ENCODE peak calls at places on chromosome 18, in four cellular contexts. A, Y, F and M are unnamed samples.

GRCh38 chr18:22913861-22914260 is 19.3 kb upstream of the RBBP8 start:
- DNase-seq in Y (peak), A (no peak), F (no peak), M (no peak)

GRCh38 chr18:28152354-28152753 is 24.6 kb downstream of the CDH2 start:
- DNase-seq in F (no peak), A (no peak), Y (no peak), M (no peak)

GRCh38 chr18:76256897-76257500 is 238.0 kb downstream of the ZNF516 start:
- DNase-seq in F (no peak), Y (no peak), A (peak), M (no peak)

GRCh38 chr18:46319793-46320192 is 215.6 kb downstream of the HAUS1 start:
- DNase-seq in A (no peak), F (no peak), Y (no peak), M (no peak)

GRCh38 chr18:30135938-30136337 is 906.6 kb downstream of the DSC3 start:
- DNase-seq in Y (no peak), A (no peak), F (no peak), M (no peak)

GRCh38 chr18:80145191-80145799 is 36.2 kb downstream of the ADNP2 start:
- DNase-seq in Y (no peak), F (no peak), A (peak), M (no peak)

GRCh38 chr18:77360315-77361186 is 110.9 kb downstream of the GALR1 start:
- DNase-seq in Y (no peak), A (no peak), F (no peak), M (no peak)

GRCh38 chr18:23650963-23651927 is 11.5 kb downstream of the ANKRD29 start:
- DNase-seq in F (no peak), A (peak), Y (no peak), M (no peak)

GRCh38 chr18:45386256-45386655 is 229.0 kb upstream of the SLC14A2 start:
- DNase-seq in F (no peak), A (peak), Y (peak), M (no peak)

GRCh38 chr18:42072407-42072806 is 117.4 kb downstream of the PIK3C3 start:
- DNase-seq in Y (no peak), A (peak), F (no peak), M (no peak)

GRCh38 chr18:37393945-37394609 is 171.5 kb downstream of the CELF4 start:
- DNase-seq in F (no peak), A (peak), Y (peak), M (peak)

GRCh38 chr18:36993068-36993467 is 164.1 kb downstream of the KIAA1328 start:
- DNase-seq in Y (no peak), F (no peak), A (peak), M (no peak)

GRCh38 chr18:56146565-56146964 is 491.8 kb downstream of the TXNL1 start:
- DNase-seq in F (no peak), A (no peak), Y (no peak), M (no peak)

GRCh38 chr18:46213295-46213694 is 109.1 kb downstream of the HAUS1 start:
- DNase-seq in Y (no peak), F (no peak), A (peak), M (no peak)

GRCh38 chr18:69401475-69402218 is 959 bp downstream of the DOK6 start:
- DNase-seq in Y (no peak), A (peak), F (no peak), M (no peak)

GRCh38 chr18:8299054-8299708 is 310.1 kb upstream of the RAB12 start:
- DNase-seq in Y (no peak), F (no peak), A (no peak), M (no peak)

GRCh38 chr18:55588001-55588875 is at the start of gene TCF4:
- DNase-seq in F (no peak), A (peak), Y (peak), M (peak)

GRCh38 chr18:13912601-13913000 is 2.7 kb downstream of the MC2R start:
- DNase-seq in Y (no peak), F (no peak), A (no peak), M (no peak)

GRCh38 chr18:46541626-46542189 is 115.3 kb downstream of the LOXHD1 start:
- DNase-seq in F (no peak), A (no peak), Y (no peak), M (no peak)

GRCh38 chr18:29737190-29737589 is 1305.4 kb downstream of the DSC3 start:
- DNase-seq in F (no peak), A (no peak), Y (no peak), M (no peak)

GRCh38 chr18:70431203-70431624 is 142.4 kb downstream of the SOCS6 start:
- DNase-seq in F (no peak), Y (no peak), A (peak), M (no peak)

GRCh38 chr18:14914126-14914525 is 166.2 kb downstream of the ANKRD30B start:
- DNase-seq in F (no peak), Y (no peak), A (no peak), M (no peak)

GRCh38 chr18:56841836-56842235 is 190.7 kb downstream of the WDR7 start:
- DNase-seq in F (no peak), Y (no peak), A (no peak), M (no peak)

GRCh38 chr18:7514796-7515440 is 52.2 kb upstream of the PTPRM start:
- DNase-seq in Y (peak), A (peak), F (no peak), M (no peak)

GRCh38 chr18:6405237-6406074 is 9.3 kb downstream of the L3MBTL4 start:
- DNase-seq in A (no peak), F (no peak), Y (no peak), M (peak)

GRCh38 chr18:3418083-3418482 is 31.9 kb upstream of the TGIF1 start:
- DNase-seq in Y (no peak), F (no peak), A (no peak), M (no peak)

GRCh38 chr18:3808985-3809780 is 359.2 kb downstream of the TGIF1 start:
- DNase-seq in Y (no peak), F (no peak), A (peak), M (no peak)

GRCh38 chr18:12621737-12622306 is 36.1 kb downstream of the SPIRE1 start:
- DNase-seq in A (peak), F (no peak), Y (no peak), M (no peak)

GRCh38 chr18:3440340-3440739 is 9.6 kb upstream of the TGIF1 start:
- DNase-seq in Y (no peak), F (no peak), A (no peak), M (no peak)

GRCh38 chr18:79382681-79383387 is 12.9 kb upstream of the NFATC1 start:
- DNase-seq in F (no peak), A (no peak), Y (no peak), M (no peak)

GRCh38 chr18:22930089-22930713 is 2.9 kb upstream of the RBBP8 start:
- DNase-seq in A (peak), F (peak), Y (peak), M (no peak)

GRCh38 chr18:74459877-74460276 is 2.8 kb upstream of the DIPK1C start:
- DNase-seq in F (no peak), Y (peak), A (no peak), M (no peak)

GRCh38 chr18:5600376-5601071 is 56.7 kb upstream of the EPB41L3 start:
- DNase-seq in Y (no peak), A (peak), F (no peak), M (no peak)

GRCh38 chr18:5630766-5631413 is 87.1 kb upstream of the EPB41L3 start:
- DNase-seq in F (no peak), Y (no peak), A (no peak), M (no peak)

GRCh38 chr18:74517236-74517630 is 17.1 kb upstream of the CNDP1 start:
- DNase-seq in A (no peak), F (no peak), Y (no peak), M (no peak)

GRCh38 chr18:78630356-78630755 is 349.3 kb upstream of the SALL3 start:
- DNase-seq in F (no peak), A (no peak), Y (no peak), M (peak)

GRCh38 chr18:45063246-45064038 is 382.8 kb downstream of the SETBP1 start:
- DNase-seq in F (no peak), Y (peak), A (no peak), M (peak)

GRCh38 chr18:79584491-79585394 is 94.9 kb upstream of the CTDP1 start:
- DNase-seq in Y (no peak), A (no peak), F (no peak), M (no peak)